ENCODE peak calls at places on chromosomes 2 and 18, in six cellular contexts. P, R, W, E, Q and O are unnamed samples.

GRCh38 chr2:99881901-99882591 is 260.3 kb downstream of the AFF3 start:
- DNase-seq in W (no peak), P (peak), R (no peak), Q (no peak), E (no peak), O (no peak)

GRCh38 chr18:76460482-76460881 is 34.6 kb downstream of the ZNF516 start:
- DNase-seq in W (no peak), P (no peak), E (no peak), Q (no peak), R (no peak), O (no peak)

GRCh38 chr2:30447149-30448045 is at the start of gene LCLAT1:
- DNase-seq in P (peak), R (peak), W (peak), Q (peak), E (peak), O (peak)

GRCh38 chr2:233638836-233639235 is 2.6 kb downstream of the UGT1A10 start:
- DNase-seq in Q (no peak), W (no peak), R (no peak), P (no peak), E (peak), O (no peak)

GRCh38 chr2:130972410-130972809 is 120.8 kb downstream of the FAM168B start:
- DNase-seq in R (no peak), W (no peak), Q (no peak), P (no peak), E (no peak), O (peak)

GRCh38 chr2:223041527-223042109 is 10.4 kb upstream of the KCNE4 start:
- DNase-seq in Q (peak), R (peak), E (peak), W (no peak), P (peak), O (no peak)

GRCh38 chr2:128289439-128289838 is 29.2 kb downstream of the HS6ST1 start:
- DNase-seq in P (no peak), R (no peak), W (no peak), Q (no peak), E (no peak), O (no peak)

GRCh38 chr18:9638886-9639285 is 24.5 kb upstream of the PPP4R1 start:
- DNase-seq in P (no peak), W (no peak), E (no peak), Q (no peak), R (no peak), O (no peak)

GRCh38 chr18:51363384-51363783 is 165.9 kb upstream of the MEX3C start:
- DNase-seq in Q (no peak), W (no peak), P (no peak), E (no peak), R (no peak), O (no peak)

GRCh38 chr2:68453761-68454360 is 13.2 kb downstream of the FBXO48 start:
- DNase-seq in Q (no peak), E (no peak), R (no peak), P (no peak), W (no peak), O (no peak)

GRCh38 chr18:62131305-62131909 is 55.4 kb downstream of the PIGN start:
- DNase-seq in R (peak), E (peak), P (peak), Q (no peak), W (peak), O (no peak)

GRCh38 chr2:100182494-100183355 is 40.3 kb upstream of the AFF3 start:
- DNase-seq in R (no peak), P (no peak), Q (no peak), E (no peak), W (no peak), O (peak)

GRCh38 chr2:201263774-201264173 is 3.4 kb downstream of the CASP8 start:
- DNase-seq in W (no peak), P (no peak), E (no peak), Q (no peak), R (no peak), O (no peak)

GRCh38 chr2:128619471-128620325 is 301.0 kb upstream of the HS6ST1 start:
- DNase-seq in P (no peak), E (no peak), W (no peak), Q (no peak), R (no peak), O (no peak)

GRCh38 chr18:35466334-35466733 is 31.4 kb downstream of the INO80C start:
- DNase-seq in W (no peak), Q (no peak), R (no peak), E (no peak), P (no peak), O (no peak)

GRCh38 chr2:138504092-138504491 is 2.5 kb downstream of the SPOPL start:
- DNase-seq in E (no peak), P (no peak), W (no peak), Q (no peak), R (no peak), O (no peak)

GRCh38 chr18:47926101-47926850 is 4.2 kb downstream of the SMAD2 start:
- DNase-seq in Q (no peak), E (no peak), P (no peak), R (no peak), W (no peak), O (no peak)

GRCh38 chr18:50424877-50425690 is 50.2 kb downstream of the SKA1 start:
- DNase-seq in E (no peak), W (peak), R (peak), P (no peak), Q (no peak), O (peak)

GRCh38 chr2:231188506-231189170 is 9.8 kb upstream of the ARMC9 start:
- DNase-seq in R (peak), E (no peak), P (no peak), W (no peak), Q (no peak), O (no peak)

GRCh38 chr18:24930478-24930877 is 421.5 kb downstream of the ZNF521 start:
- DNase-seq in Q (no peak), P (no peak), W (no peak), R (no peak), E (no peak), O (no peak)

GRCh38 chr2:233829193-233830110 is 24.9 kb downstream of the HJURP start:
- DNase-seq in E (no peak), P (no peak), R (peak), W (no peak), Q (peak), O (no peak)

GRCh38 chr18:80213173-80213572 is 34.1 kb downstream of the PARD6G start:
- DNase-seq in R (no peak), W (peak), Q (no peak), E (no peak), P (no peak), O (no peak)

GRCh38 chr18:3119401-3120323 is 100.1 kb downstream of the MYOM1 start:
- DNase-seq in W (peak), P (peak), Q (no peak), E (peak), R (no peak), O (peak)

GRCh38 chr2:201966691-201967388 is 66.8 kb upstream of the FZD7 start:
- DNase-seq in R (no peak), Q (no peak), P (no peak), W (no peak), E (no peak), O (no peak)

GRCh38 chr2:130327703-130328527 is 14.8 kb upstream of the IMP4 start:
- DNase-seq in Q (no peak), E (no peak), P (no peak), W (peak), R (no peak), O (peak)

GRCh38 chr18:12000072-12000659 is 18.9 kb downstream of the IMPA2 start:
- DNase-seq in Q (no peak), P (no peak), E (no peak), W (peak), R (no peak), O (no peak)

GRCh38 chr2:3264010-3264744 is 113.4 kb downstream of the EIPR1 start:
- DNase-seq in E (no peak), P (no peak), R (no peak), W (no peak), Q (no peak), O (no peak)

GRCh38 chr2:73254343-73255006 is 20.4 kb downstream of the CCT7 start:
- DNase-seq in Q (no peak), W (no peak), E (no peak), P (no peak), R (no peak), O (no peak)

GRCh38 chr2:84904717-84905174 is 710 bp upstream of the TMSB10 start:
- DNase-seq in W (no peak), Q (peak), P (peak), R (peak), E (peak), O (peak)

GRCh38 chr2:95043300-95043786 is 17.8 kb downstream of the MAL start:
- DNase-seq in P (no peak), E (peak), Q (no peak), R (peak), W (no peak), O (peak)
- TF ChIP-seq EP300 in P (no peak), E (no peak), Q (no peak), R (no peak), W (no peak), O (no peak)

DNA sequence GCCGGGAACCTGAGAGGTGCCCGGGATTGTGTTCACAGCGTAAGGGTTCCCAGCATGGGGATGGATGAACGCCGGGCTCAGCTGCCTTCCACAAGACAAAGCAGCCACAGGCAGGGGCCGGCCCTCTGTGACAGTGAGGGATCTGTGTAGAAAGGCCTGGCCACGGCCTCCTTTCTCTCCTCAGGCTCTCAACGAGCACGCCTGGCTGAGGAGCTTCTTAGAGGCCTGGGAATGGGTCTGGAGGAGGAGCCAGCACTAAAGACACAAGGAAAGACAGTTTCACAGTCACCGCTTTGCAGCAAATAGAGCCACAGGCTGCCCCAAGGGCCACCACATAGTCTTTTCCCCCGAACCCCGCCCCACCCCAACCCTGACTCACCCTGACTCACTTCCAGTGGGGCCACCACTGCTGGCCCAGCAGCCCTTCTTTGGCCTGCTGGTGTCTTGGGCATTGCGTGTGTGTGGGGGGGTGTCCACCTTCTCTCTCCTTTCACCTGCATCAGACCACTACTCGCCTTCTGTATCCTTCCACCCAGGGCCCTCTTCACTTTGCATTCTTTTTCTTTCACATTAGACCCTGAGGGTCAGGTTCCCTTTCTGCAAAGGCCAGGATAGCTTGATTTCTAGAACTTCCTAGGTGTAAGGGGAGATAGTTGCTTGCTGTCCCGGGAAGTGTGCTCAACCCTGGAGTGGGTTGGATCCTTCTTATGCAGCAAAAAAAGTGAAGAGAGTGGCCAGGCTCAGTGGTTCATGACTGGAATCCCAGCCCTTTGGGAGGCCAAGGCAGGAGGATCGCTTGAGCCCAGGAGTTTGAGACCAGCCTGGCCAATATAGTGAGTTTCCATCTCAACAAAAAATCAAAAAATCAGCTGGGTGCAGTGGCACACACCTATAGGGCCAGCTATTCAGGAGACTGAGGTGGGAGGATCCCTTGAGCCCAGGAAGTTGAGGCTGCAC is 19.3 kb upstream of the HPCAL1 start:
- DNase-seq in W (peak), Q (no peak), R (no peak), E (no peak), P (peak), O (no peak)
- TF ChIP-seq POLR2A in W (no peak), Q (no peak), R (no peak), E (no peak), P (no peak), O (no peak)

GRCh38 chr2:170764880-170765261 is 5.3 kb upstream of the ERICH2 start:
- DNase-seq in E (no peak), R (no peak), Q (no peak), W (no peak), P (no peak), O (no peak)

GRCh38 chr2:170770008-170770303 is 222 bp upstream of the ERICH2 start:
- DNase-seq in E (no peak), Q (no peak), W (no peak), P (no peak), R (no peak), O (no peak)

GRCh38 chr2:170763232-170763631 is 6.9 kb upstream of the ERICH2 start:
- DNase-seq in E (no peak), P (no peak), Q (no peak), R (no peak), W (no peak), O (no peak)

GRCh38 chr2:170770304-170771048 is at the start of gene ERICH2:
- DNase-seq in R (peak), W (peak), E (peak), Q (peak), P (peak), O (no peak)

GRCh38 chr2:170766693-170767092 is 3.5 kb upstream of the ERICH2 start:
- DNase-seq in P (no peak), E (no peak), W (peak), Q (no peak), R (no peak), O (no peak)
- TF ChIP-seq EP300 in P (no peak), E (no peak), W (peak), Q (no peak), R (no peak), O (no peak)

GRCh38 chr2:112055110-112055832 is at the start of gene TMEM87B:
- DNase-seq in P (peak), W (peak), Q (peak), E (peak), R (peak), O (peak)
- TF ChIP-seq POLR2A in P (peak), W (peak), Q (no peak), E (peak), R (peak), O (peak)

DNA sequence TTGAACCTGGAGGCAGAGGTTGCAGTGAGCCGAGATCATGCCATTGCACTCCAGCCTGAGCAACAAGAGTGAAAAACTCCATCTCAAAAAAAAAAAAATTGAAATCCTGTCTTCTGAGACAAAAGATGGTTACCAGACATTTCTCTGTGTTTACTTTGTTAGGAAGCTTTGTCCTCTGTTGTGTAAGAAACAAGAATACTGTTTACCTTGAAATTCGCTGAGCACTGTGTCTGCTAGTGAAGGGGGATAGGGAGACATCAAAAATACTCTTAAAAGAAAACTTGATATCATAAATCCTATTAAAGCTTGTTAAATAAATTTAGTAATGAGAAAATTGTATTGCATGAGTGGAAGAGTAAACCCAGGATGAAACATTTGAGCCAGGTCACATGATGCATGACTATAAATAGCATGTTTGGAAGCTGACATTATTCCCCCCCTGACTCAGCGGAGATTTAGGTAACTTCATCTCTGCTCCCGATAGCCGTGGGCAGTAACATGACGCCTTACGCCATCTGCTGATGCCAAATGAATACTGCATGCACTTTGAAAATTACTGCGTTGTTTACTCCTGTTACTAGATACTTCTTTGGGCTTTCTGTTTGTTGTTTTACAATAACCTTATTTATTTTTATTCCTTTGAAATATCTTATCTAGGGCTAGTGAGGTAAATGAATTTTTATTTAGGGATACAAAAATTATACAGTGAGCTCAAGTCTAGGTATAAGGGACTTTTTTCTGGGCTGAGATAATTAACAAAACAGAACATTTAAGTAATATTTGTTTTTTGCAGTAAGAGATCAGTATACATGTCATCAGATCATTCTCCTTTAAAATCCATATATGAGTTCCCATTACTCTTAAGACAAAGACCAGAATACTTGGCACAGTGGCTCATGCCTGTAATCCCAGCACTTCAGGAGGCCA is 134.9 kb downstream of the MAP3K20 start:
- DNase-seq in P (peak), W (peak), E (peak), R (peak), Q (peak), O (peak)
- TF ChIP-seq EP300 in P (no peak), W (peak), E (no peak), R (no peak), Q (no peak), O (no peak)

DNA sequence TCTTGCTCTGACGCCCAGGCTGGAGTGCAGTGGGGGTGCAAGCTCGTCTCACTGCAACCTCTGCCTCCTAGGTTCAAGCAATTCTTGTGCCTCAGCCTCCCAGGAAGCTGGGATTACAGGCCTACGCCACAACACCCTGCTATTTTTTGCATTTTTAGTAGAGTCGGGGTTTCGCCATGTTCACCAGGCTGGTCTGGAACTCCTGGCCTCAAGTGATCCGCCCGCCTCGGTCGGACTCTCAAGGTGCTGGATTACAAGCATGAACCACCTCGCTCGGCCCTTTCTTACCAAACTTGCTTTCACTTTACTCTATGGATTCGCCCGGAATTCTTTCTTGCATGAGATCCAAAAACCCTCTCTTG is 3.1 kb upstream of the FZD5 start:
- DNase-seq in R (no peak), W (no peak), Q (no peak), P (no peak), E (no peak), O (no peak)
- TF ChIP-seq POLR2A in R (no peak), W (no peak), Q (no peak), P (no peak), E (no peak), O (no peak)

GRCh38 chr2:216987176-216987809 is 127.4 kb upstream of the TNP1 start:
- DNase-seq in E (no peak), P (no peak), R (no peak), Q (peak), W (no peak), O (peak)
- TF ChIP-seq EP300 in E (no peak), P (no peak), R (no peak), Q (no peak), W (no peak), O (no peak)